ENCODE peak calls at places on chromosomes 13 and 19, in four cellular contexts. C is fibroblast of the aortic adventitia, S is Right ventricle myocardium superior, N is ascending aorta. D is an unnamed sample.

GRCh38 chr13:42486711-42487198 is 87.2 kb upstream of the TNFSF11 start:
- DNase-seq in C (peak), N (no peak), S (no peak), D (peak)

GRCh38 chr13:109764474-109765292 is 21.7 kb downstream of the IRS2 start:
- DNase-seq in S (no peak), N (no peak), C (no peak), D (no peak)

GRCh38 chr19:29487432-29487831 is 38.4 kb upstream of the VSTM2B start:
- DNase-seq in N (no peak), C (no peak), S (no peak), D (no peak)

GRCh38 chr13:43894438-43894837 is 14.7 kb downstream of the LACC1 start:
- DNase-seq in S (no peak), C (no peak), N (no peak), D (no peak)

GRCh38 chr13:23570931-23571330 is 719 bp downstream of the TNFRSF19 start:
- DNase-seq in S (no peak), C (no peak), N (no peak), D (peak)

GRCh38 chr13:65336106-65336603 is 1894.0 kb downstream of the PCDH9 start:
- DNase-seq in C (no peak), S (no peak), N (no peak), D (no peak)

GRCh38 chr19:1166872-1167573 is 7.0 kb downstream of the SBNO2 start:
- DNase-seq in N (no peak), S (no peak), C (no peak), D (no peak)

GRCh38 chr19:1076951-1077350 is 10.0 kb downstream of the ARHGAP45 start:
- DNase-seq in N (peak), C (no peak), S (peak), D (no peak)

GRCh38 chr19:29266001-29266400 is 53.0 kb upstream of the UQCRFS1 start:
- DNase-seq in N (no peak), C (no peak), S (no peak), D (no peak)

D was measured in AG10803.